ENCODE peak calls at places on chromosome 21, in seven cellular contexts. F, J, S, V, G, R and K are unnamed samples.

GRCh38 chr21:25963186-25963585 is 207.4 kb downstream of the APP start:
- DNase-seq in F (peak; percentile 83), J (peak; percentile 84), S (peak; percentile 34), V (peak; percentile 14), G (no peak), R (no peak), K (peak; percentile 78)

GRCh38 chr21:43892984-43893535 is 28.0 kb downstream of the AGPAT3 start:
- DNase-seq in F (no peak), J (no peak), S (no peak), V (no peak), G (no peak), R (no peak), K (no peak)

GRCh38 chr21:40016667-40017066 is 149.4 kb downstream of the PCP4 start:
- DNase-seq in F (no peak), J (no peak), S (no peak), V (no peak), G (no peak), R (no peak), K (no peak)

GRCh38 chr21:25735895-25736597 is 1.3 kb downstream of the GABPA start:
- DNase-seq in F (peak; percentile 33), J (peak; percentile 15), S (peak; percentile 42), V (no peak), G (no peak), R (no peak), K (peak; percentile 67)

GRCh38 chr21:37748351-37748750 is 167.9 kb downstream of the KCNJ6 start:
- DNase-seq in F (no peak), J (no peak), S (no peak), V (no peak), G (no peak), R (no peak), K (no peak)

GRCh38 chr21:28516011-28516410 is 476.7 kb downstream of the LTN1 start:
- DNase-seq in F (no peak), J (no peak), S (no peak), V (no peak), G (no peak), R (no peak), K (no peak)

GRCh38 chr21:41149199-41149598 is 18.8 kb upstream of the BACE2 start:
- DNase-seq in F (no peak), J (no peak), S (no peak), V (no peak), G (no peak), R (no peak), K (no peak)

GRCh38 chr21:38460171-38460742 is 38.0 kb downstream of the ERG start:
- DNase-seq in F (peak; percentile 94), J (peak; percentile 92), S (peak; percentile 12), V (no peak), G (no peak), R (no peak), K (peak; percentile 83)

DNA sequence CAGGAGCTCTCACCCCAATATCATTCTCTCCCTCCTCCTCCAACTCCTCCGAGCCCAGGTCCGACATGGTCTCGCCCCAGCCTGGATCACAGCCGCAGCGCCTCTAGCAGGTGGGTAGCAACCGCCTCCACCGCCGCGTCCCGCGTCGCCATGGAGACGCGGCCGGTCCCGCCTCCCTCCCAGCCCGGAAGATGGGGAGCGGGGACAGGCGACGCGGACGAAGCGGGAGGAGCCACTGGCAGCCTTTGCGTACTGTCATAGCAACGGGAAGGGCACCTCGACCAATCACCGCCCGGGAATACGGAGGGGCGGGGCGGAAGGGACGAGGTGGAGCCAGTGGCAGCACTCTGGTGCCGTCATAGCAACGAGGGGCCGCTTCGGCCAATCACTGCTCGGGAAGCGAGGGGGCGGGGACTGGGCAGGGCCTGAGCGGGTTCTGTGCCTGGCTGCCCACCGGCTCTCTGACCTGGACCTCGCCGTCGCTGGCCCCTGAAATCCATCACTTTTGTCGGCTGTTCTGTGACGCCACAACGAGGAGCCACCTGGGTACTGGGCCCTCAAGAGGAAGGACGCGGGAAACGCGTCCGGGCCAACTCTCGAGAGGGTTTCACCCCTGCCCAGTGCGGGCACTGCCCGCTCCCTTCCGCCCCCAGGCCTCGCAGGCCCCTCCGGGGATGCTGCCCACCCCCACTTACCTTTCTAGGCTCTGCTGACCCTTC is at the start of gene RSPH1:
- DNase-seq in F (peak; percentile 99), J (peak; percentile 94), S (peak; percentile 95), V (peak; percentile 100), G (peak; percentile 99), R (peak; percentile 96), K (peak; percentile 98)
- TF ChIP-seq CTCF in F (no peak), J (no peak), S (no peak), V (no peak), G (no peak), R (no peak), K (no peak)

GRCh38 chr21:36428789-36429671 is 43.8 kb downstream of the CHAF1B start:
- DNase-seq in F (no peak), J (no peak), S (no peak), V (no peak), G (no peak), R (no peak), K (no peak)

GRCh38 chr21:36427502-36427901 is 42.3 kb downstream of the CHAF1B start:
- DNase-seq in F (no peak), J (no peak), S (no peak), V (no peak), G (no peak), R (no peak), K (no peak)

GRCh38 chr21:36431252-36431651 is 46.1 kb downstream of the CHAF1B start:
- DNase-seq in F (no peak), J (no peak), S (no peak), V (no peak), G (no peak), R (no peak), K (no peak)

GRCh38 chr21:36430841-36431240 is 45.6 kb downstream of the CHAF1B start:
- DNase-seq in F (peak; percentile 41), J (peak; percentile 48), S (no peak), V (no peak), G (no peak), R (no peak), K (peak; percentile 31)

DNA sequence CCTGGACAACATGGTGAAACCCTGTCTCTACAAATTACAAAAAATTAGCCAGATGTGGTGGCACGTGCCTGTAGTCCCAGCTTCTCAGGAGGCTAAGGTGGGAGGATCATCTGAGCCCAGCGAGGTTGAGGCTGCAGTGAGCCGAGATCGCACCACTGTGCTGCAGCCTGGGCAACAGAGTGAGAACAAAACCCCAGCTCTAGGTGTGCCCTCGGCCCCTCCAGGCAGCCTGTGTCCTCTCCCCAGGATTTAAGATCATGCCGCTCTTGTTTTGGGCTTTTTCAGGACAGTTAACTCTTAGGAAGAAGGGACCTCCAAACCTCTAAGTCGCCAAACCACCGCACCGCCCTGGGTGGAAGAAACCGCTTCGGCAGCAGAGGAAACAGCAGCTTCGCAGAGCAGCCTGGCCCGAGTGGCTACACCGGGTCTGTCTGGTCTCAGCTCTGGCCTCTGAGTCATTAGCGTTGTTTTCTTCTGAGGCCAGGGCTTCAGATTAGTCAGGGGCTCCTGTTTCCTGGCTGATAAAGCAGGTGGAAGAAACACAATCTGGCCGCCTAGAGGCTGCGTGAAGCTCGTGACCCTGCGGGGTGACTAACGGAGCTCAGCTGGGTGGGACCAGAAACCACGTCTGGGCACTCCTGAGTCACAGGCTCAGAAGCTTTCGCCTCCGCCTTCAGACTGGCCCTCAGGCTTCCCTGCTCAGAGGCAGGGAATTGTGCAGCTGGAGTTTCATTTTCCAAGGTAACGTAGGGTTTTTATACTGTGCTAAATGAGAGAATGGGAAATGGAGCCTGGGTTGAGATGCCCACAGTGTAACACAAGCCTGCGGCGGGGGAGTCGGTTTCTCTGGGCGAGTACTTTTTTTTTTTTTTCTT is 44.7 kb downstream of the CHAF1B start:
- DNase-seq in F (peak; percentile 100), J (peak; percentile 100), S (peak; percentile 100), V (peak; percentile 43), G (peak; percentile 71), R (peak; percentile 84), K (peak; percentile 99)
- H3K4me3 ChIP-seq in F (peak overlapping the region; percentile 14), J (peak overlapping the region; percentile 26), S (peak overlapping the region; percentile 18), V (no peak overlapping the region), G (no peak overlapping the region), R (peak overlapping the region; percentile 62), K (peak overlapping the region; percentile 36)

GRCh38 chr21:46347791-46348381 is 23.9 kb downstream of the PCNT start:
- DNase-seq in F (no peak), J (no peak), S (no peak), V (no peak), G (no peak), R (no peak), K (peak; percentile 22)
- TF ChIP-seq CTCF in F (peak; percentile 5), J (no peak), S (no peak), V (no peak), G (no peak), R (peak; percentile 28), K (peak; percentile 21)

DNA sequence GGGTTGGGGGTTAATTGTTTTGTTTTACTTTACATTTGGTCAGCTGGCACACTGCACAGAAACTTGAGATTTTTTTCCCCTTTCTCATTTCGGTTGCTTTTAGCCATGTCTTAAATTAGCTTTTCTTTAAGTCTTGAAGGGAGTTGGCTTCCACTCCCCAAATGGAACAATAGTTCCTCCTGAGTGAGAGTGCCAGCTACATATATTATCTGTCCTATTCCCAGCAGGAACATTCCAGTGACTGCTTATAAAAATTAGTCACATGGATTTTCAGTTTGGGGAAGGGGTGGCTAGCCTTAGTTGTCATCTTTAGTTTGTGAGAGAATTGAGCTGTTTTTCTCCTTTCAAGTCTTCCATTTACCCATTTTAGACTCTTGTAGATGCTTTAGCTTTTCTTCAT is 510.2 kb upstream of the CXADR start:
- DNase-seq in F (no peak), J (no peak), S (no peak), V (no peak), G (no peak), R (no peak), K (peak; percentile 31)
- H3K4me3 ChIP-seq in F (no peak overlapping the region), J (no peak overlapping the region), S (no peak overlapping the region), V (no peak overlapping the region), G (no peak overlapping the region), R (no peak overlapping the region), K (no peak overlapping the region)

GRCh38 chr21:34509151-34509550 is 2.9 kb downstream of the KCNE1 start:
- DNase-seq in F (no peak), J (no peak), S (no peak), V (no peak), G (no peak), R (no peak), K (no peak)
- TF ChIP-seq CTCF in F (peak; percentile 22), J (peak; percentile 29), S (peak; percentile 24), V (peak; percentile 24), G (no peak), R (no peak), K (peak; percentile 29)

GRCh38 chr21:46394819-46395152 is 63.9 kb upstream of the DIP2A start:
- DNase-seq in F (no peak), J (no peak), S (no peak), V (no peak), G (no peak), R (no peak), K (no peak)
- H3K4me3 ChIP-seq in F (no peak overlapping the region), J (no peak overlapping the region), S (no peak overlapping the region), V (no peak overlapping the region), G (no peak overlapping the region), R (no peak overlapping the region), K (no peak overlapping the region)